ENCODE peak calls at places on chromosome 12, in nine cellular contexts. A is foreskin fibroblast, M is nephron progenitor cell, K is GM20000, X is HepG2, Z is A673, S is body of pancreas, D is mesothelial cell of epicardium, F is lower leg skin. C is an unnamed sample.

GRCh38 chr12:70590051-70590450 is 47.2 kb downstream of the PTPRB start:
- DNase-seq in A (peak), M (peak), K (peak), X (peak), Z (peak), S (peak), D (peak), F (peak), C (peak)

GRCh38 chr12:105850103-105850968 is 288.4 kb downstream of the NUAK1 start:
- DNase-seq in A (no peak), M (no peak), K (no peak), X (no peak), Z (no peak), S (no peak), D (no peak), F (no peak), C (no peak)

GRCh38 chr12:50058743-50059312 is 1.4 kb downstream of the ASIC1 start:
- DNase-seq in A (no peak), M (no peak), K (no peak), X (no peak), Z (no peak), S (no peak), D (no peak), F (no peak), C (no peak)

GRCh38 chr12:112096070-112096469 is 12.5 kb downstream of the NAA25 start:
- DNase-seq in A (no peak), M (no peak), K (peak), X (no peak), Z (no peak), S (no peak), D (no peak), F (no peak), C (no peak)

GRCh38 chr12:71828813-71829212 is 10.7 kb upstream of the TBC1D15 start:
- DNase-seq in A (no peak), M (no peak), K (no peak), X (no peak), Z (no peak), S (no peak), D (no peak), F (no peak), C (no peak)

GRCh38 chr12:116915326-116915725 is 4.6 kb downstream of the FBXW8 start:
- DNase-seq in A (no peak), M (no peak), K (no peak), X (no peak), Z (no peak), S (no peak), D (no peak), F (no peak), C (no peak)

GRCh38 chr12:117085318-117085947 is 13.8 kb downstream of the TESC start:
- DNase-seq in A (no peak), M (no peak), K (no peak), X (no peak), Z (no peak), S (no peak), D (no peak), F (no peak), C (no peak)

GRCh38 chr12:42868291-42868690 is 278.7 kb upstream of the PRICKLE1 start:
- DNase-seq in A (no peak), M (no peak), K (no peak), X (no peak), Z (no peak), S (no peak), D (no peak), F (no peak), C (no peak)

GRCh38 chr12:104478396-104479140 is 21.8 kb downstream of the CHST11 start:
- DNase-seq in A (no peak), M (no peak), K (peak), X (no peak), Z (no peak), S (no peak), D (no peak), F (no peak), C (no peak)

GRCh38 chr12:62192486-62193250 is 67.5 kb upstream of the USP15 start:
- DNase-seq in A (peak), M (peak), K (peak), X (peak), Z (peak), S (peak), D (peak), F (peak), C (peak)

GRCh38 chr12:79929065-79929464 is 5.8 kb downstream of the PPP1R12A start:
- DNase-seq in A (no peak), M (no peak), K (no peak), X (no peak), Z (no peak), S (no peak), D (no peak), F (no peak), C (no peak)

GRCh38 chr12:77640356-77640755 is 190.3 kb upstream of the NAV3 start:
- DNase-seq in A (no peak), M (no peak), K (no peak), X (no peak), Z (no peak), S (no peak), D (no peak), F (no peak), C (no peak)

GRCh38 chr12:23655884-23656283 is 293.6 kb downstream of the SOX5 start:
- DNase-seq in A (no peak), M (no peak), K (no peak), X (no peak), Z (no peak), S (no peak), D (no peak), F (no peak), C (no peak)

GRCh38 chr12:47758834-47759690 is at the start of gene RAPGEF3:
- DNase-seq in A (peak), M (peak), K (peak), X (peak), Z (peak), S (peak), D (peak), F (peak), C (peak)

GRCh38 chr12:132479938-132480619 is 9.9 kb upstream of the FBRSL1 start:
- DNase-seq in A (no peak), M (no peak), K (no peak), X (no peak), Z (no peak), S (no peak), D (no peak), F (no peak), C (no peak)

GRCh38 chr12:132478433-132478803 is 11.5 kb upstream of the FBRSL1 start:
- DNase-seq in A (no peak), M (no peak), K (no peak), X (no peak), Z (no peak), S (no peak), D (no peak), F (no peak), C (no peak)

GRCh38 chr12:132477703-132478432 is 12.1 kb upstream of the FBRSL1 start:
- DNase-seq in A (no peak), M (no peak), K (no peak), X (no peak), Z (no peak), S (no peak), D (no peak), F (no peak), C (no peak)

GRCh38 chr12:132479291-132479690 is 10.7 kb upstream of the FBRSL1 start:
- DNase-seq in A (no peak), M (no peak), K (no peak), X (no peak), Z (no peak), S (no peak), D (no peak), F (no peak), C (no peak)

DNA sequence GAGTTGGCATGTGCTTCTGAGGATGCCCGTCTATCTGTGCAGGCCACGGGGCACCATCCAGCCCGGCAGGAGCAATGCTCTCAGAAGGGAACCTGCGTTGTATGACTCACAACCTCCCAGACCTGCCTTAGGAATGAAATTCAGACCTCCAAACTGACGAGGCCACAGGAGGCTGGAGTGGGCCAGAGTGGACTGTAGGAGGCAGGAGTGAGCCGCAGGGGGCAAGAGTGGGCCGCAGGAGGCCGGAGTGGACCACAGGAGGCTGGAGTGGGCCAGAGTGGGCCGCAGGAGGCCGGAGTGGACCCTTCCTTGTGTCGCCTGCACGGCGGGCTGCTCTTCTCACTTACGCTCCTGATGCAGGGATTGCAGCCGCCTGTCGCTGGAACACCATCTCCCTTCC is 11.1 kb upstream of the FBRSL1 start:
- DNase-seq in A (no peak), M (no peak), K (no peak), X (no peak), Z (no peak), S (no peak), D (no peak), F (no peak), C (no peak)
- TF ChIP-seq CTCF in A (no peak), M (no peak), K (no peak), X (peak), Z (no peak), S (no peak), D (no peak), F (no peak), C (no peak)

GRCh38 chr12:53326460-53327185 is 5.2 kb upstream of the AAAS start:
- DNase-seq in A (no peak), M (no peak), K (no peak), X (no peak), Z (no peak), S (no peak), D (no peak), F (no peak), C (no peak)

GRCh38 chr12:53327435-53328042 is 6.1 kb upstream of the AAAS start:
- DNase-seq in A (no peak), M (no peak), K (no peak), X (no peak), Z (no peak), S (no peak), D (no peak), F (no peak), C (no peak)

GRCh38 chr12:53324779-53325538 is 3.5 kb upstream of the AAAS start:
- DNase-seq in A (peak), M (peak), K (peak), X (peak), Z (peak), S (peak), D (peak), F (peak), C (peak)

GRCh38 chr12:53324113-53324778 is 2.8 kb upstream of the AAAS start:
- DNase-seq in A (no peak), M (peak), K (peak), X (no peak), Z (peak), S (peak), D (no peak), F (no peak), C (peak)

DNA sequence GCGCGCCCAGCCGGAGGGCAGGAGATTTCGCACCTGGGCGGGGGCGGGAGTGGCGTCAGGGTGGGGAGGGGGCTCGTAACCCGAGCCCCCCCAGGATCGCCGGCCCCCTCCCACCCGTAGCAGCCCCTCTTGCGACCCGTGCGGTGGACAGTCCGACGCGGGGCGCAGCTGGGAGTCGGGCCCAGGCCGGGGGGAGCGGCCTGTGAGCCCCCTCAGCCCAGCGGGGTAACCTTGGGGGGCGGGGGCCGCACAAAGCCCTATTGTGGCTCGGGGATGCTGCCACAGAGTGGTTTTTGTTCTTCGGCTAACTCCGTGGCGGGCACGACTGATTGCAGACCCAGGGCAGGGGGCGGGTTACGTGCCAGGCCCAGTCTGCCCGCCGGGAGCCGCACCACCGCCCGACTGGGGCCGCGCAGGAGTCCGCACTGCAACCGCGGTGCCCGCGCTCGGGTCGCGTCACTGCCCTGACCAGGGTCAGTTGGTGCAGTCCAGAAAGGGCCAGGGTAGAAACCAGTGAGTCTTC is 4.2 kb upstream of the AAAS start:
- DNase-seq in A (no peak), M (peak), K (peak), X (peak), Z (no peak), S (peak), D (peak), F (no peak), C (peak)
- TF ChIP-seq CTCF in A (no peak), M (no peak), K (no peak), X (no peak), Z (no peak), S (no peak), D (no peak), F (no peak), C (no peak)

DNA sequence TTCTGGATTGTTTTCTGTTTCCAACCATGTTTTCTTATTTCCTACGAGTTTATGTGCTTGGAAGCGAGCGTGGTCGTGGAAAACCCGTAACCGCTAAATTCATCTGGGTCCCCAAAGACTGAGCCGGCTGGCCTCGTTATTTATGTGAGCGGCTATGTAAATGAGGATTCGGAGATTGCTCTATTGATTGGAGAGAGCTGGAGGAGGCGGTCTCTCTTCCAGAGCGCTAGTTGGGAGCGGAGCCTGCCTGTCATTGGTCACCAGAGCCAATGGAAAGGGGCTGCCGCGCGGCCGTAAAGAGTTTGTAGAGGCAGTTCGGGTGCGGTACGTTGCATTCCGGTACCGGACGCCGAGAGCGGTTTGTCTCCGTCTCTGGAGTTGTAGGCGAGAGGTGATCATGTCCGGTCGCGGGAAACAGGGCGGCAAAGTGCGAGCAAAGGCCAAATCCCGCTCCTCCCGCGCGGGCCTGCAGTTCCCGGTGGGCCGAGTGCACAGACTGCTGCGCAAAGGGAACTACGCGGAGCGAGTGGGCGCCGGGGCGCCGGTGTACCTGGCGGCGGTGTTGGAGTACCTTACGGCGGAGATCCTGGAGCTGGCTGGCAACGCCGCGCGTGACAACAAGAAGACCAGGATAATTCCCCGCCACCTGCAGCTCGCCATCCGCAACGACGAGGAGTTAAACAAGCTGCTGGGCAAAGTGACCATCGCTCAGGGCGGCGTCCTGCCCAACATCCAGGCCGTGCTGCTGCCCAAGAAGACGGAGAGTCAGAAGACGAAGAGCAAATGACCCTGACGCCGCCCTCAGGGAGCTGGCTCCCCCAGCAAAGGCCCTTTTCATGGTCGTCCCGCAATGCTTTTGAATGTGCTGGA is 29.0 kb downstream of the WBP11 start:
- DNase-seq in A (peak), M (peak), K (peak), X (peak), Z (peak), S (peak), D (peak), F (peak), C (peak)
- TF ChIP-seq CTCF in A (no peak), M (no peak), K (no peak), X (no peak), Z (no peak), S (no peak), D (peak), F (no peak), C (no peak)

GRCh38 chr12:17062296-17063061 is 456.5 kb upstream of the LMO3 start:
- DNase-seq in A (no peak), M (no peak), K (no peak), X (no peak), Z (peak), S (no peak), D (no peak), F (no peak), C (no peak)
- TF ChIP-seq CTCF in A (no peak), M (no peak), K (no peak), X (no peak), Z (no peak), S (no peak), D (no peak), F (no peak), C (no peak)

GRCh38 chr12:122021193-122021821 is 377 bp upstream of the BCL7A start:
- DNase-seq in A (no peak), M (peak), K (no peak), X (no peak), Z (peak), S (peak), D (peak), F (no peak), C (no peak)
- TF ChIP-seq CTCF in A (no peak), M (no peak), K (no peak), X (no peak), Z (no peak), S (no peak), D (no peak), F (no peak), C (peak)

DNA sequence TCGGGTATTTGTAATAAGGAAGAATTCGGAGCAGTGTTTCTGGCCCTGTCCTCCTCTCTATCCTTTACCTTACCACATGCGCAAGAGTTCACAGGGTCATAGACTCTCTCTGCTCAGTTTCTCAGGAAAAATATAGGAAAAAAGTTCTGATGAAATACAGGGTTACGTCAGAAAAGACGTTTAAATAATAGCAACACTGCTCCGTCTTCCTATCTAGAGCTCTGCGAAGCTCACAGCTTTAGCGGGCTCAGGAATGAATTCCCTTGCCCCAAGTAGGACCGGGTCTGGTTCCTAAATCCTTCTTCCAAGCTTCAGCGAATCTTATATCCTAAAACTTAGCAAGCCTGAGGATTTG is 365 bp downstream of the CCDC59 start:
- DNase-seq in A (no peak), M (no peak), K (no peak), X (peak), Z (no peak), S (no peak), D (no peak), F (no peak), C (no peak)
- TF ChIP-seq CTCF in A (no peak), M (no peak), K (no peak), X (no peak), Z (no peak), S (no peak), D (no peak), F (no peak), C (no peak)

DNA sequence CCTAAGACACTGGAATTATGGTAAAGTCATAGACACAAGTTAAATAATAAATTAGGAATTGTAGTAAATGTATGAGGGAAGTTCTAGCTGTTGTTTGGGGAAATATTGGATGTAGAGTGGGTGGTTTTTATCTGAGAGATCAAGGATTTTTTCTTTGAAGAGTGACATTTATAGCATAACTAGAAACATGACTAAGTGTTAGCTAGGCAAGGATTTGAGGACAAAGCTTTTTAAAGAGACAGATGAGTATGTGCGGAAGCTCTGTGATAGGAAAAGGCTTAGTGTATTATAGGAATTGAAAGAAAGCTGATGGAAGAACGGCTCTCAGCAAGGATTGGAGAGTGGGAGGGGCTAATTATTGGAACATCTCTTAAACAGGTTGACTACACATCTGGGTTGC is 24.5 kb downstream of the PDZRN4 start:
- DNase-seq in A (no peak), M (no peak), K (no peak), X (no peak), Z (no peak), S (no peak), D (no peak), F (no peak), C (no peak)
- TF ChIP-seq CTCF in A (no peak), M (no peak), K (no peak), X (no peak), Z (no peak), S (no peak), D (no peak), F (no peak), C (no peak)

GRCh38 chr12:7375145-7375543 is 68.8 kb downstream of the CD163L1 start:
- DNase-seq in A (no peak), M (no peak), K (no peak), X (no peak), Z (no peak), S (no peak), D (no peak), F (no peak), C (no peak)

GRCh38 chr12:7376196-7376595 is 67.8 kb downstream of the CD163L1 start:
- DNase-seq in A (peak), M (no peak), K (no peak), X (no peak), Z (no peak), S (no peak), D (no peak), F (no peak), C (no peak)

GRCh38 chr12:7373226-7373625 is 69.4 kb downstream of the ACSM4 start:
- DNase-seq in A (no peak), M (no peak), K (no peak), X (no peak), Z (no peak), S (no peak), D (no peak), F (no peak), C (no peak)

GRCh38 chr12:7369274-7369729 is 65.4 kb downstream of the ACSM4 start:
- DNase-seq in A (peak), M (no peak), K (no peak), X (peak), Z (peak), S (no peak), D (no peak), F (peak), C (no peak)

GRCh38 chr12:7374423-7375144 is 69.4 kb downstream of the CD163L1 start:
- DNase-seq in A (peak), M (peak), K (peak), X (peak), Z (peak), S (peak), D (no peak), F (no peak), C (no peak)
- TF ChIP-seq CTCF in A (peak), M (peak), K (peak), X (peak), Z (peak), S (peak), D (no peak), F (no peak), C (no peak)

DNA sequence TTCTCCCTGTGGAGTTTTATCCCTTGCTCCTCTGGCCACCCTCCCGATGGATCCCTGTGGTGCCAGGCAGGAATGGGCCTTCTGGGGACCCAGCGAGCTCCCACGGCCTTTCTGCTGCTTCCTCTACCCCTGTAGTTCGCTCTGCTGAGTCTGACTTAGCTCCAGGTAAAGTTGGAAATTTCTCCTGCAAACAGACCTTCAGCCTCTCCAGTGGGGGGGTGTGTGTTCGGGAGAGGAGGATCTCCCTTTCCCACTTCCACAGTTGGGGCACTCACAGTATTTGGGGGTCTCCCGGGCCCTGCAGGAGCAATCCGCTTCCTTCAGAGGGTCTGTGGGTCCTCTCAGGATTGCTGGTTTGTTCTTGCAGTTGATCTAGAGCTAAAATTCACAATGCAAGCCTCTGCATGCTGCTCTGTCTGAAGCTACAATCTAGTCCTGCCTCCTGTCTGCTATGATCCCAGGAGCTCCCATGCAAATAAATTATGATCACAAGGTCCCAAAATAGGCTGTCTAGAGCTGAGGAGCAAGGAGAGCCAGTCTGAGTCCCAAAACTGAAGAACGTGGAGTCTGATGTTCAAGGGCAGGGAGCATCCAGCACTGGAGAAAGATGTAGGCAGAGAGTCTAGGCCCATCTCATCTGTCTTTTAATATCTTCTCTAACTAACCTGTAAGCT is 18.3 kb downstream of the MTRFR start:
- DNase-seq in A (no peak), M (no peak), K (no peak), X (no peak), Z (no peak), S (no peak), D (no peak), F (no peak), C (no peak)
- TF ChIP-seq CTCF in A (no peak), M (no peak), K (no peak), X (no peak), Z (no peak), S (no peak), D (no peak), F (no peak), C (no peak)

C was measured in uterus.